ENCODE peak calls at places on chromosomes 4 and X, in nine cellular contexts. P is pancreas, E is WERI-Rb-1, S is A549, L is upper lobe of left lung, B is IMR-90, Z is MM.1S, W is HCT116, K is OCI-LY7. F is an unnamed sample.

GRCh38 chr4:82380344-82380743 is 6.6 kb upstream of the HNRNPD start:
- DNase-seq in P (no peak), B (no peak), Z (no peak), K (no peak), L (peak), S (no peak), E (no peak), W (peak), F (no peak)

GRCh38 chr4:110553197-110553596 is 69.7 kb downstream of the PITX2 start:
- DNase-seq in L (no peak), Z (no peak), B (no peak), E (no peak), W (no peak), K (no peak), P (no peak), S (no peak), F (no peak)

GRCh38 chrX:86047174-86047991 is at the start of gene CHM:
- DNase-seq in P (no peak), L (no peak), S (peak), E (peak), K (peak), Z (peak), B (peak), W (peak), F (peak)

GRCh38 chrX:40304115-40304514 is 206.4 kb upstream of the BCOR start:
- DNase-seq in E (no peak), P (no peak), K (no peak), B (no peak), W (no peak), S (no peak), L (no peak), Z (no peak), F (no peak)

GRCh38 chr4:91198951-91199350 is 1071.8 kb downstream of the CCSER1 start:
- DNase-seq in E (no peak), S (peak), W (no peak), K (no peak), P (no peak), B (no peak), L (no peak), Z (peak), F (no peak)

GRCh38 chr4:165532976-165533375 is 154.2 kb downstream of the CPE start:
- DNase-seq in P (no peak), E (no peak), L (no peak), S (no peak), B (no peak), K (no peak), W (no peak), Z (no peak), F (no peak)

GRCh38 chr4:74413265-74413664 is 31.7 kb upstream of the AREG start:
- DNase-seq in Z (no peak), S (no peak), B (no peak), K (no peak), P (no peak), E (no peak), W (no peak), L (no peak), F (no peak)

GRCh38 chr4:87451537-87451936 is 29.2 kb downstream of the NUDT9 start:
- DNase-seq in K (no peak), E (no peak), B (no peak), L (no peak), S (no peak), W (no peak), Z (no peak), P (no peak), F (peak)

GRCh38 chrX:40104649-40105015 is 6.9 kb upstream of the BCOR start:
- DNase-seq in S (no peak), L (no peak), K (peak), Z (peak), P (peak), W (no peak), B (peak), E (no peak), F (no peak)

GRCh38 chr4:38860788-38861424 is 4.3 kb upstream of the TLR6 start:
- DNase-seq in E (peak), B (peak), Z (peak), W (peak), P (no peak), S (peak), L (no peak), K (peak), F (no peak)

GRCh38 chr4:118033148-118034060 is 882 bp upstream of the NDST3 start:
- DNase-seq in K (no peak), E (peak), Z (no peak), P (peak), S (peak), L (peak), W (peak), B (peak), F (peak)

GRCh38 chr4:2303121-2303685 is 41.3 kb upstream of the MXD4 start:
- DNase-seq in K (no peak), L (peak), Z (no peak), B (no peak), S (no peak), P (no peak), E (no peak), W (no peak), F (no peak)

GRCh38 chr4:105951198-105951597 is 55.9 kb downstream of the NPNT start:
- DNase-seq in Z (no peak), L (no peak), P (no peak), E (no peak), K (no peak), B (peak), W (no peak), S (no peak), F (no peak)

GRCh38 chr4:26287748-26288147 is 33.1 kb upstream of the RBPJ start:
- DNase-seq in E (no peak), Z (no peak), S (no peak), K (no peak), B (no peak), P (no peak), L (no peak), W (no peak), F (no peak)

GRCh38 chr4:26289421-26289820 is 31.4 kb upstream of the RBPJ start:
- DNase-seq in L (no peak), E (no peak), S (no peak), Z (no peak), P (no peak), B (no peak), W (no peak), K (no peak), F (peak)

GRCh38 chr4:26285272-26285671 is 35.5 kb upstream of the RBPJ start:
- DNase-seq in Z (no peak), S (no peak), E (no peak), L (no peak), W (no peak), K (no peak), P (no peak), B (no peak), F (no peak)

GRCh38 chr4:26290276-26290675 is 30.5 kb upstream of the RBPJ start:
- DNase-seq in Z (no peak), P (no peak), L (no peak), E (no peak), S (no peak), W (no peak), B (no peak), K (no peak), F (no peak)

GRCh38 chr4:26288308-26288982 is 32.4 kb upstream of the RBPJ start:
- DNase-seq in E (no peak), B (peak), K (no peak), W (no peak), P (no peak), L (no peak), S (peak), Z (no peak), F (peak)
- H3K27ac ChIP-seq in E (no peak), B (peak), K (no peak), W (no peak), P (peak), L (peak), S (no peak), Z (no peak), F (no peak)

DNA sequence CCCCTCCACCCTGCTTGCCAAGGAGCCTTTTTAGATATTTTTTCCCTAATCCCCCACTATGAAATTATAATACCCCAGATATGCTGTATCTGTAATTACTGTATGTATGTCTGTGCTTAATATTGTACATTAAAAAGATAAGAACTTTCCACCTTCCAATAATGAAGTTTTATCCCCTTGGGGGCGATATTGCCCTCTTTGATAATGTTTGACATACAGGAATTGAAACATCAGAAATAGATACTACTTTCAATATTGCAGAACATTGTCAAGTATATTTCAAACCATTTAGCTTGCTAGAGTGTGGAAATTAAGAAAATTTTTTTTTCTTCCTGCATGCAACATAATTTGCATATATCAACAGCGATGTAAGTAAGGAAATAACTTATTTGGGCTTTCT is 58.9 kb downstream of the NAF1 start:
- DNase-seq in Z (peak), E (no peak), L (no peak), P (no peak), S (peak), B (peak), W (peak), K (no peak), F (no peak)
- TF ChIP-seq CTCF in Z (peak), E (no peak), L (peak), P (no peak), S (peak), B (peak), W (peak), K (peak), F (peak)

GRCh38 chrX:154350429-154351182 is 23.8 kb downstream of the FLNA start:
- DNase-seq in S (peak), P (peak), K (no peak), B (no peak), L (peak), Z (no peak), E (no peak), W (no peak), F (no peak)

GRCh38 chrX:154352466-154352865 is 22.0 kb downstream of the FLNA start:
- DNase-seq in K (no peak), E (no peak), Z (no peak), P (peak), B (no peak), W (no peak), L (no peak), S (peak), F (no peak)

GRCh38 chrX:154353172-154353843 is 21.1 kb downstream of the FLNA start:
- DNase-seq in B (no peak), K (no peak), P (peak), W (no peak), L (peak), S (peak), E (no peak), Z (no peak), F (no peak)

GRCh38 chrX:154351183-154352011 is 23.0 kb downstream of the FLNA start:
- DNase-seq in W (no peak), B (no peak), S (peak), K (no peak), Z (no peak), L (peak), P (no peak), E (no peak), F (no peak)

DNA sequence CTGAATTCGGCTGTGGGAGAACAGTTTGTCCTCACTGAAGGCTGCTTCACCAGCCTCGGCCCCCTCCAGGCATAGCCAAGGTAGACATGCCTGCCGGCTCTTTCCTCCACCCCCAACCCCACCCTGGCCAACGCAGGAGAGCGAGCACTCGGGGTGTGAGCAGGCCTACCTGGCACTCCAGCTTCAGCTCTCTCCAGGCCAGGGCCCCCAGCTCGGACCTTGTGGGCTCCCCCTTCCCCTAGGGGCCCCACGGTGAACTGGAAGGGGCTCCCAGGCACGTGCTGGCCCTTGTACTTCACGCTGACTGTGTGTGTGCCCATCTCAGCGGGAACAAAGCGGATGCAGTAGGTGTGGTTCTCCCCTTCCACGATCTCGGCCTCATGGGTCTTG is 22.4 kb downstream of the FLNA start:
- DNase-seq in B (no peak), W (no peak), P (peak), K (no peak), L (no peak), S (no peak), E (no peak), Z (no peak), F (no peak)
- H3K27ac ChIP-seq in B (no peak), W (no peak), P (no peak), K (no peak), L (peak), S (no peak), E (no peak), Z (no peak), F (peak)

GRCh38 chr4:152508818-152509217 is 27.1 kb downstream of the FBXW7 start:
- DNase-seq in W (no peak), E (no peak), L (no peak), K (no peak), S (no peak), B (no peak), Z (no peak), P (no peak), F (no peak)
- TF ChIP-seq CTCF in W (no peak), E (no peak), L (no peak), K (no peak), S (no peak), B (no peak), Z (no peak), P (no peak), F (no peak)

GRCh38 chr4:169136796-169137554 is 126.9 kb upstream of the CBR4 start:
- DNase-seq in Z (no peak), E (no peak), W (no peak), K (no peak), S (no peak), B (no peak), L (no peak), P (no peak), F (no peak)

GRCh38 chr4:169136330-169136729 is 126.3 kb upstream of the CBR4 start:
- DNase-seq in Z (no peak), E (no peak), B (no peak), S (no peak), W (no peak), L (no peak), P (no peak), K (no peak), F (no peak)

GRCh38 chr4:169133932-169134331 is 123.9 kb upstream of the CBR4 start:
- DNase-seq in W (no peak), E (no peak), P (no peak), B (no peak), L (no peak), Z (no peak), S (no peak), K (no peak), F (no peak)

GRCh38 chr4:169137555-169137920 is 127.5 kb upstream of the CBR4 start:
- DNase-seq in W (no peak), K (no peak), L (no peak), E (no peak), P (no peak), B (no peak), S (no peak), Z (no peak), F (no peak)

DNA sequence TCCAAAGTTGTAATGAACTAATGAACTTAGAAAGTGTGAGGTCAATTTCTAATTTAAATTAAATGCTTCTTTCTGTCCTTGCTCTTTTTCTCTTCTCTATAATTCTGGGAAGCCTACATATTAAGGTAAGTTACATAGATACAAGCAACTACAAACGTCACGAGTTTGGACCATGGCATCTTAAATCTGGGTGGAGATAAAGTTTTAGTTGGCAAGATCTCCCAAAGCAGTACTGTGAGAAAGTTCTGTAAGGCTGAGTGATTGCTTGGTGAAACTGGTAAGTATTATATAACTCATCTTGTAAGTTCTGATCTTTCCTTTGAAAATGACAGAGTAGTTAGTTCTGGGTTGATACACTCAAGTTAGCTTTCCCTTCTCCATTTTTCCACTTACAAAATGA is 125.7 kb upstream of the CBR4 start:
- DNase-seq in P (no peak), E (no peak), L (no peak), Z (no peak), K (no peak), S (no peak), B (no peak), W (no peak), F (no peak)
- H3K27ac ChIP-seq in P (peak), E (no peak), L (peak), Z (no peak), K (no peak), S (no peak), B (no peak), W (no peak), F (no peak)

GRCh38 chrX:50941638-50942037 is 31.1 kb downstream of the BMP15 start:
- DNase-seq in S (peak), P (peak), L (peak), B (no peak), Z (peak), W (no peak), K (peak), E (peak), F (no peak)
- TF ChIP-seq CTCF in S (peak), P (peak), L (peak), B (peak), Z (peak), W (peak), K (peak), E (peak), F (peak)